ENCODE peak calls at places on chromosome 2, in eight cellular contexts. N, O, P, L, T, B, V and K are unnamed samples. For H3K4me1, the result is how much of the 10 kb centered on the place peaks cover.

GRCh38 chr2:235287369-235287722 is 206.5 kb upstream of the AGAP1 start:
- DNase-seq in N (no peak), O (no peak), P (no peak), L (no peak), T (no peak), B (no peak), V (no peak), K (peak)

GRCh38 chr2:168848220-168848619 is 42.0 kb downstream of the SPC25 start:
- DNase-seq in N (no peak), O (no peak), P (no peak), L (no peak), T (no peak), B (no peak), V (peak), K (peak)

GRCh38 chr2:74390601-74391000 is 10.5 kb upstream of the DCTN1 start:
- DNase-seq in N (no peak), O (no peak), P (no peak), L (no peak), T (no peak), B (no peak), V (no peak), K (no peak)

GRCh38 chr2:27581417-27582128 is 1.3 kb upstream of the ZNF512 start:
- DNase-seq in N (no peak), O (no peak), P (no peak), L (no peak), T (no peak), B (no peak), V (no peak), K (no peak)

GRCh38 chr2:238379096-238379810 is 47.5 kb upstream of the ASB1 start:
- DNase-seq in N (peak), O (no peak), P (no peak), L (peak), T (no peak), B (peak), V (no peak), K (no peak)

GRCh38 chr2:170504820-170505145 is 210.4 kb upstream of the SP5 start:
- DNase-seq in N (no peak), O (no peak), P (no peak), L (no peak), T (no peak), B (no peak), V (no peak), K (no peak)

GRCh38 chr2:1233280-1233679 is 180.0 kb upstream of the TPO start:
- DNase-seq in N (no peak), O (no peak), P (no peak), L (no peak), T (peak), B (no peak), V (no peak), K (no peak)

GRCh38 chr2:192604295-192604694 is 409.6 kb upstream of the TMEFF2 start:
- DNase-seq in N (no peak), O (no peak), P (no peak), L (no peak), T (no peak), B (peak), V (no peak), K (no peak)

GRCh38 chr2:67548317-67549095 is 151.4 kb downstream of the ETAA1 start:
- DNase-seq in N (no peak), O (no peak), P (no peak), L (no peak), T (no peak), B (no peak), V (no peak), K (no peak)

GRCh38 chr2:53515435-53516332 is 251.9 kb upstream of the CHAC2 start:
- DNase-seq in N (peak), O (no peak), P (no peak), L (peak), T (no peak), B (no peak), V (peak), K (peak)

GRCh38 chr2:176443941-176444340 is 174.7 kb downstream of the MTX2 start:
- DNase-seq in N (no peak), O (no peak), P (no peak), L (no peak), T (no peak), B (no peak), V (no peak), K (no peak)

GRCh38 chr2:210302326-210302725 is 12.6 kb downstream of the MYL1 start:
- DNase-seq in N (no peak), O (no peak), P (no peak), L (no peak), T (no peak), B (no peak), V (no peak), K (peak)

GRCh38 chr2:170509460-170510193 is 205.5 kb upstream of the SP5 start:
- DNase-seq in N (no peak), O (no peak), P (no peak), L (no peak), T (no peak), B (no peak), V (no peak), K (peak)

GRCh38 chr2:9179572-9180201 is 26.9 kb upstream of the ASAP2 start:
- DNase-seq in N (peak), O (peak), P (peak), L (peak), T (peak), B (no peak), V (no peak), K (peak)

GRCh38 chr2:85804583-85804982 is 50.8 kb downstream of the ATOH8 start:
- DNase-seq in N (no peak), O (peak), P (peak), L (no peak), T (no peak), B (no peak), V (peak), K (peak)

GRCh38 chr2:128187032-128187654 is 96.1 kb downstream of the UGGT1 start:
- DNase-seq in N (no peak), O (no peak), P (no peak), L (peak), T (no peak), B (no peak), V (no peak), K (no peak)

GRCh38 chr2:240509667-240510512 is 47.9 kb downstream of the ANKMY1 start:
- DNase-seq in N (peak), O (no peak), P (no peak), L (no peak), T (no peak), B (no peak), V (no peak), K (no peak)

GRCh38 chr2:18413794-18414396 is 146.6 kb downstream of the RDH14 start:
- DNase-seq in N (no peak), O (no peak), P (peak), L (peak), T (no peak), B (no peak), V (no peak), K (peak)

GRCh38 chr2:197306691-197307030 is 3.9 kb downstream of the ANKRD44 start:
- DNase-seq in N (peak), O (peak), P (peak), L (peak), T (peak), B (peak), V (no peak), K (no peak)

GRCh38 chr2:176174382-176174834 is 14.1 kb upstream of the HOXD1 start:
- DNase-seq in N (no peak), O (no peak), P (no peak), L (no peak), T (no peak), B (no peak), V (no peak), K (peak)

GRCh38 chr2:199838399-199838798 is 12.6 kb downstream of the FTCDNL1 start:
- DNase-seq in N (no peak), O (no peak), P (no peak), L (no peak), T (no peak), B (no peak), V (no peak), K (no peak)

GRCh38 chr2:85393836-85394235 is 16.3 kb downstream of the CAPG start:
- DNase-seq in N (no peak), O (no peak), P (peak), L (no peak), T (no peak), B (no peak), V (no peak), K (no peak)

GRCh38 chr2:11676640-11677039 is 6.6 kb upstream of the NTSR2 start:
- DNase-seq in N (no peak), O (no peak), P (peak), L (no peak), T (no peak), B (no peak), V (no peak), K (no peak)

GRCh38 chr2:29206941-29207340 is 91.7 kb downstream of the CLIP4 start:
- DNase-seq in N (no peak), O (no peak), P (no peak), L (no peak), T (no peak), B (no peak), V (no peak), K (no peak)

GRCh38 chr2:47810850-47811249 is 27.9 kb downstream of the MSH6 start:
- DNase-seq in N (no peak), O (no peak), P (no peak), L (no peak), T (no peak), B (no peak), V (no peak), K (no peak)

GRCh38 chr2:212905640-212906201 is 245.7 kb downstream of the IKZF2 start:
- DNase-seq in N (no peak), O (peak), P (no peak), L (peak), T (no peak), B (no peak), V (no peak), K (no peak)

GRCh38 chr2:240996161-240996833 is 2.1 kb upstream of the SNED1 start:
- DNase-seq in N (no peak), O (no peak), P (peak), L (peak), T (no peak), B (no peak), V (no peak), K (no peak)

GRCh38 chr2:176174850-176175728 is 13.4 kb upstream of the HOXD1 start:
- DNase-seq in N (no peak), O (peak), P (no peak), L (no peak), T (no peak), B (no peak), V (no peak), K (no peak)

GRCh38 chr2:53877556-53877955 is 17.8 kb upstream of the GPR75 start:
- DNase-seq in N (no peak), O (no peak), P (no peak), L (no peak), T (no peak), B (no peak), V (no peak), K (no peak)

GRCh38 chr2:205687018-205687956 is 5.0 kb downstream of the NRP2 start:
- DNase-seq in N (no peak), O (no peak), P (peak), L (no peak), T (no peak), B (no peak), V (no peak), K (no peak)

GRCh38 chr2:137928547-137929503 is 35.4 kb upstream of the HNMT start:
- DNase-seq in N (no peak), O (no peak), P (no peak), L (no peak), T (no peak), B (no peak), V (peak), K (no peak)

GRCh38 chr2:100842241-100842922 is 22.4 kb downstream of the NPAS2 start:
- DNase-seq in N (no peak), O (no peak), P (no peak), L (no peak), T (no peak), B (no peak), V (no peak), K (no peak)

GRCh38 chr2:127084611-127085031 is 22.3 kb downstream of the BIN1 start:
- DNase-seq in N (no peak), O (no peak), P (no peak), L (no peak), T (peak), B (peak), V (no peak), K (no peak)

GRCh38 chr2:37782721-37783438 is 111.4 kb upstream of the CDC42EP3 start:
- DNase-seq in N (no peak), O (peak), P (peak), L (no peak), T (peak), B (no peak), V (no peak), K (no peak)

GRCh38 chr2:88603146-88603545 is 24.1 kb downstream of the EIF2AK3 start:
- DNase-seq in N (no peak), O (no peak), P (no peak), L (no peak), T (no peak), B (no peak), V (no peak), K (no peak)
- H3K27ac ChIP-seq in N (no peak), O (no peak), P (no peak), L (no peak), T (no peak), B (no peak), V (no peak), K (no peak)

GRCh38 chr2:120442923-120443571 is 97.1 kb downstream of the INHBB start:
- DNase-seq in N (peak), O (peak), P (peak), L (peak), T (peak), B (no peak), V (peak), K (no peak)
- H3K4me3 ChIP-seq in N (peak), O (peak), P (peak), L (no peak), T (no peak), B (no peak), V (peak), K (no peak)

GRCh38 chr2:152443771-152444170 is 108.8 kb downstream of the FMNL2 start:
- DNase-seq in N (no peak), O (no peak), P (no peak), L (peak), T (no peak), B (no peak), V (no peak), K (no peak)

GRCh38 chr2:152444448-152444847 is 109.5 kb downstream of the FMNL2 start:
- DNase-seq in N (no peak), O (no peak), P (no peak), L (no peak), T (no peak), B (no peak), V (no peak), K (no peak)

GRCh38 chr2:152446213-152446612 is 111.2 kb downstream of the FMNL2 start:
- DNase-seq in N (no peak), O (no peak), P (no peak), L (no peak), T (no peak), B (no peak), V (no peak), K (no peak)

GRCh38 chr2:152445791-152446201 is 110.8 kb downstream of the FMNL2 start:
- DNase-seq in N (no peak), O (no peak), P (no peak), L (no peak), T (no peak), B (no peak), V (no peak), K (no peak)

GRCh38 chr2:152445375-152445774 is 110.4 kb downstream of the FMNL2 start:
- DNase-seq in N (no peak), O (no peak), P (no peak), L (no peak), T (no peak), B (no peak), V (no peak), K (no peak)
- H3K4me1 ChIP-seq in N (under half), O (under half), P (under half), L (under half), T (half or more), B (under half), V (under half), K (under half)

DNA sequence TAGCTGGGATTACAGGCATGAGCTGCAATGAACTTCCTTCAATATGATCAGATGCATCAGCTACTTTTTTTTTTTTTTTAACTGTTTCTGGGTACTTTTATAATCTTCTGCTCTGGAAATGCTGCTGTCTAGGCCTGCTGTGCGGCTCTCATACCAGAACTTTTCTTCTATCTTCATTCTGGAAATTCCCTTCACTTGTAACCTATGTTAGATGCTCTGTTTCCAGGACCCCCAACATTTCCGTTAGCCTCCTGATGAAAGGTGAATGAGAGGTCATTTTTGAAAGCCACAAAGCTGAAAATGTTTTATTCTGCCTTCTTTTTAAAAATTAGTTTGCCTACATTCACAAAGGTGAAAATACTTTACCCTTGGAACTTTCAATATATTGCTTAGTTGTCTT is 8.6 kb downstream of the AGFG1 start:
- DNase-seq in N (no peak), O (no peak), P (no peak), L (no peak), T (no peak), B (peak), V (no peak), K (no peak)
- H3K27ac ChIP-seq in N (no peak), O (no peak), P (no peak), L (no peak), T (no peak), B (no peak), V (no peak), K (no peak)

GRCh38 chr2:55134316-55134706 is 84.1 kb upstream of the RTN4 start:
- DNase-seq in N (no peak), O (no peak), P (no peak), L (no peak), T (no peak), B (no peak), V (no peak), K (no peak)
- H3K4me3 ChIP-seq in N (no peak), O (no peak), P (peak), L (no peak), T (no peak), B (peak), V (no peak), K (no peak)

GRCh38 chr2:20343128-20343527 is 7.5 kb downstream of the PUM2 start:
- DNase-seq in N (no peak), O (no peak), P (no peak), L (no peak), T (no peak), B (no peak), V (no peak), K (no peak)
- H3K4me1 ChIP-seq in N (under half), O (under half), P (half or more), L (half or more), T (half or more), B (half or more), V (under half), K (under half)

GRCh38 chr2:98492441-98492840 is 47.8 kb downstream of the INPP4A start:
- DNase-seq in N (no peak), O (no peak), P (peak), L (no peak), T (no peak), B (no peak), V (no peak), K (no peak)
- H3K27ac ChIP-seq in N (no peak), O (no peak), P (no peak), L (no peak), T (no peak), B (no peak), V (no peak), K (no peak)